ENCODE peak calls at places on chromosome 2, in four cellular contexts. N is GM10248, X is PC-3, M is upper lobe of right lung. Q is an unnamed sample.

GRCh38 chr2:240929364-240930095 is 23.4 kb downstream of the CROCC2 start:
- DNase-seq in M (peak; percentile 41), X (no peak), N (no peak), Q (no peak)

GRCh38 chr2:220893411-220893810 is 678.7 kb downstream of the EPHA4 start:
- DNase-seq in X (no peak), M (no peak), N (no peak), Q (no peak)

GRCh38 chr2:239232195-239232578 is 168.6 kb downstream of the HDAC4 start:
- DNase-seq in X (no peak), N (no peak), M (no peak), Q (no peak)

GRCh38 chr2:16114836-16115235 is 174.5 kb downstream of the MYCN start:
- DNase-seq in M (no peak), X (no peak), N (no peak), Q (no peak)

GRCh38 chr2:29130295-29130694 is 15.1 kb downstream of the CLIP4 start:
- DNase-seq in N (peak; percentile 27), X (peak; percentile 89), M (no peak), Q (no peak)

GRCh38 chr2:85647823-85648526 is 20.0 kb downstream of the SFTPB start:
- DNase-seq in N (peak; percentile 60), M (no peak), X (no peak), Q (no peak)

GRCh38 chr2:111675419-111676194 is 208.4 kb downstream of the ANAPC1 start:
- DNase-seq in X (no peak), N (no peak), M (no peak), Q (no peak)

GRCh38 chr2:179592167-179592936 is 269.1 kb downstream of the ZNF385B start:
- DNase-seq in M (no peak), N (no peak), X (peak; percentile 63), Q (no peak)

GRCh38 chr2:72803151-72803550 is 22.7 kb downstream of the EXOC6B start:
- DNase-seq in X (peak; percentile 44), M (no peak), N (no peak), Q (no peak)

GRCh38 chr2:65456074-65456473 is 23.7 kb upstream of the SPRED2 start:
- DNase-seq in N (no peak), X (peak; percentile 85), M (no peak), Q (no peak)

GRCh38 chr2:202171246-202171833 is 67.1 kb downstream of the SUMO1 start:
- DNase-seq in N (peak; percentile 25), M (no peak), X (no peak), Q (no peak)

GRCh38 chr2:108570416-108570815 is 36.1 kb downstream of the LIMS1 start:
- DNase-seq in M (no peak), X (peak; percentile 86), N (no peak), Q (no peak)

GRCh38 chr2:142286618-142287017 is 155.8 kb upstream of the LRP1B start:
- DNase-seq in M (no peak), X (peak; percentile 61), N (peak; percentile 23), Q (no peak)
- TF ChIP-seq CTCF in M (no peak), X (peak; percentile 72), N (peak; percentile 22), Q (no peak)

GRCh38 chr2:235286624-235287368 is 207.0 kb upstream of the AGAP1 start:
- DNase-seq in N (no peak), X (no peak), M (no peak), Q (no peak)
- TF ChIP-seq CTCF in N (no peak), X (no peak), M (no peak), Q (no peak)

DNA sequence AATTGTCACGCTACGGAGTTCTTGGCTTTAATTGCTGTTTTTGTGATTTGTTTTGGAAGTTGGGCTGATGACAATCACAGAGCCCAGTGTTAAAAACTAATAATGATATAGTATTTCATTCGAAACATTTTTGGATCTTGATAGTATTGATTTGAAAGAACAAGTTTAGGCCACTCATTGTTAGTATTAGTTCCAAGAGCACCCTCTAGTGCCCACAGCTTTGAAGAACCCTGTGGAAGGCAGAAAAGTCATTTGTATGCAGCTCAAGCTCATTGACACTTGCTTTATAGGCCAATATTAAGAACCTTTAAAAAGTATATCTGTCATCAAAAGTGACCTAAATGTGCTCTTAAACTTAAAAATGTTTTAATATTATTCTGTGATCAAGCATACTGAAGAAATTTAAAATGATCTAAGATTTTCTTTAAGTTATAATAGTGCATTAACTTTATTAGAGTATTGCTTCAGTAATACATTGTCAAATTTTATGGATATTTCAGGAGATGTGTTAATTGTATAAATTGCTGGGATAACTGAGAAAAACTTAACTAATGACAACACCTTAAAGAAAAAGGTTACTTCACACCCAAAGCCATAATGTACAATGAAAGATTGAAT is 191.0 kb downstream of the GRB14 start:
- DNase-seq in N (no peak), M (no peak), X (peak; percentile 64), Q (no peak)
- TF ChIP-seq CTCF in N (peak; percentile 33), M (peak; percentile 53), X (peak; percentile 83), Q (peak; percentile 66)

GRCh38 chr2:206257345-206257744 is 17.1 kb upstream of the ZDBF2 start:
- DNase-seq in X (no peak), M (no peak), N (no peak), Q (no peak)

GRCh38 chr2:206259615-206260426 is 14.6 kb upstream of the ZDBF2 start:
- DNase-seq in X (no peak), N (no peak), M (no peak), Q (no peak)

GRCh38 chr2:206257861-206258260 is 16.6 kb upstream of the ZDBF2 start:
- DNase-seq in X (no peak), M (no peak), N (no peak), Q (no peak)

GRCh38 chr2:206263959-206264603 is 10.4 kb upstream of the ZDBF2 start:
- DNase-seq in M (no peak), X (no peak), N (no peak), Q (no peak)

DNA sequence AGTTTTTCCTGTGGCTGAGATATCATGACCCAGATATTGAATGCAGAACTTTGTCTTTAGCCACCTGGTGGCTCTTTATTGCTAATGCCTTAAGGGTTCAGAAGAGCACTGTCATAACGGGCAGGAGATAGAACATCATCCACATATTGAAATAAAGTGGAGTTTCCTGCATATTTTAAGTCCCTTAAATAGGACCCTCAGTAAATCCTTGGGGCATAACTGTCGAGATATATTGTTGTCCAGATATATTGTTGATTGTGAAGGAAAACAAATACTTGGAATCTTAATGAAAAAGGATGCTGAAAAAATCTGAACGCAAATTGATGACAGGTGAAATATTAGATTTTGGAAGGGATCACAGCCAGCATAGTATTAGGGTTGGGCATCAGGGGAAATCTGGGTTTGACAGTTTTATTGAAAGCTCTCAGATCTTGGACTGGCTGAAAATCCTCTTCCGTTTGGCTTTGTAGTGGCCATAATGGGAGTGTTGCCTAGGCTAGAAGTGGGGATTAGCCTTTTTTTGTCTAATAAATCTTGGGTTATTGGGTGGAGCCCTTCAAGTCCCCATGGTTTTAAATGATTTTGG is 13.9 kb upstream of the ZDBF2 start:
- DNase-seq in M (no peak), N (no peak), X (peak; percentile 66), Q (no peak)
- TF ChIP-seq CTCF in M (peak; percentile 34), N (no peak), X (peak; percentile 67), Q (peak; percentile 51)

Q was measured in right atrium auricular region.